ENCODE peak calls at places on chromosomes 4 and X, in eight cellular contexts. One of them, this sample, is unnamed.
A peak's percentile ranks its signal among the peaks of the same experiment; 100 is the strongest.

GRCh38 chr4:88178633-88179231 is 20.3 kb upstream of the ABCG2 start:
- DNase-seq in activated CD4-positive, CD25-positive, alpha-beta regulatory T cell treated with anti-CD3 and anti-CD28 coated beads, Interleukin-2, amount 50 U/mL, for 16 hours: no peak
- DNase-seq in tibial artery: no peak
- DNase-seq in A549: no peak
- DNase-seq in WTC11: no peak
- DNase-seq in NCI-H1105: no peak
- DNase-seq in heart left ventricle: no peak
- DNase-seq in left ventricle myocardium inferior: no peak
- DNase-seq in this sample: no peak

GRCh38 chrX:47217121-47217851 is 1.2 kb upstream of the CDK16 start:
- DNase-seq in activated CD4-positive, CD25-positive, alpha-beta regulatory T cell treated with anti-CD3 and anti-CD28 coated beads, Interleukin-2, amount 50 U/mL, for 16 hours: no peak
- DNase-seq in tibial artery: peak; percentile 29
- DNase-seq in A549: no peak
- DNase-seq in WTC11: no peak
- DNase-seq in NCI-H1105: no peak
- DNase-seq in heart left ventricle: peak; percentile 39
- DNase-seq in left ventricle myocardium inferior: peak; percentile 21
- DNase-seq in this sample: no peak

GRCh38 chr4:88286897-88287296 is 2.5 kb upstream of the PPM1K start:
- DNase-seq in activated CD4-positive, CD25-positive, alpha-beta regulatory T cell treated with anti-CD3 and anti-CD28 coated beads, Interleukin-2, amount 50 U/mL, for 16 hours: no peak
- DNase-seq in tibial artery: no peak
- DNase-seq in A549: no peak
- DNase-seq in WTC11: no peak
- DNase-seq in NCI-H1105: no peak
- DNase-seq in heart left ventricle: no peak
- DNase-seq in left ventricle myocardium inferior: no peak
- DNase-seq in this sample: no peak

GRCh38 chr4:38055566-38055965 is 95.4 kb downstream of the PTTG2 start:
- DNase-seq in activated CD4-positive, CD25-positive, alpha-beta regulatory T cell treated with anti-CD3 and anti-CD28 coated beads, Interleukin-2, amount 50 U/mL, for 16 hours: no peak
- DNase-seq in tibial artery: no peak
- DNase-seq in A549: no peak
- DNase-seq in WTC11: peak; percentile 30
- DNase-seq in NCI-H1105: no peak
- DNase-seq in heart left ventricle: no peak
- DNase-seq in left ventricle myocardium inferior: no peak
- DNase-seq in this sample: no peak

GRCh38 chrX:71998836-71999509 is 88.3 kb downstream of the NHSL2 start:
- DNase-seq in activated CD4-positive, CD25-positive, alpha-beta regulatory T cell treated with anti-CD3 and anti-CD28 coated beads, Interleukin-2, amount 50 U/mL, for 16 hours: no peak
- DNase-seq in tibial artery: peak; percentile 38
- DNase-seq in A549: peak; percentile 28
- DNase-seq in WTC11: no peak
- DNase-seq in NCI-H1105: peak; percentile 6
- DNase-seq in heart left ventricle: no peak
- DNase-seq in left ventricle myocardium inferior: no peak
- DNase-seq in this sample: no peak

GRCh38 chrX:40262641-40263560 is 165.1 kb upstream of the BCOR start:
- DNase-seq in activated CD4-positive, CD25-positive, alpha-beta regulatory T cell treated with anti-CD3 and anti-CD28 coated beads, Interleukin-2, amount 50 U/mL, for 16 hours: no peak
- DNase-seq in tibial artery: no peak
- DNase-seq in A549: peak; percentile 33
- DNase-seq in WTC11: no peak
- DNase-seq in NCI-H1105: no peak
- DNase-seq in heart left ventricle: peak; percentile 37
- DNase-seq in left ventricle myocardium inferior: no peak
- DNase-seq in this sample: no peak

GRCh38 chr4:143626134-143626859 is 74.2 kb downstream of the FREM3 start:
- DNase-seq in activated CD4-positive, CD25-positive, alpha-beta regulatory T cell treated with anti-CD3 and anti-CD28 coated beads, Interleukin-2, amount 50 U/mL, for 16 hours: no peak
- DNase-seq in tibial artery: peak; percentile 88
- DNase-seq in A549: no peak
- DNase-seq in WTC11: no peak
- DNase-seq in NCI-H1105: peak; percentile 0
- DNase-seq in heart left ventricle: peak; percentile 64
- DNase-seq in left ventricle myocardium inferior: peak; percentile 68
- DNase-seq in this sample: peak; percentile 83

GRCh38 chr4:24594887-24595286 is 10.5 kb upstream of the DHX15 start:
- DNase-seq in activated CD4-positive, CD25-positive, alpha-beta regulatory T cell treated with anti-CD3 and anti-CD28 coated beads, Interleukin-2, amount 50 U/mL, for 16 hours: no peak
- DNase-seq in tibial artery: no peak
- DNase-seq in A549: peak; percentile 85
- DNase-seq in WTC11: no peak
- DNase-seq in NCI-H1105: no peak
- DNase-seq in heart left ventricle: no peak
- DNase-seq in left ventricle myocardium inferior: no peak
- DNase-seq in this sample: no peak

GRCh38 chrX:113399501-113400192 is 559.0 kb upstream of the AMOT start:
- DNase-seq in activated CD4-positive, CD25-positive, alpha-beta regulatory T cell treated with anti-CD3 and anti-CD28 coated beads, Interleukin-2, amount 50 U/mL, for 16 hours: no peak
- DNase-seq in tibial artery: no peak
- DNase-seq in A549: no peak
- DNase-seq in WTC11: no peak
- DNase-seq in NCI-H1105: no peak
- DNase-seq in heart left ventricle: no peak
- DNase-seq in left ventricle myocardium inferior: no peak
- DNase-seq in this sample: no peak

GRCh38 chr4:60938621-60939020 is 261.5 kb upstream of the ADGRL3 start:
- DNase-seq in activated CD4-positive, CD25-positive, alpha-beta regulatory T cell treated with anti-CD3 and anti-CD28 coated beads, Interleukin-2, amount 50 U/mL, for 16 hours: no peak
- DNase-seq in tibial artery: no peak
- DNase-seq in A549: no peak
- DNase-seq in WTC11: no peak
- DNase-seq in NCI-H1105: no peak
- DNase-seq in heart left ventricle: no peak
- DNase-seq in left ventricle myocardium inferior: no peak
- DNase-seq in this sample: no peak

GRCh38 chr4:4666187-4666586 is 124.3 kb upstream of the STX18 start:
- DNase-seq in activated CD4-positive, CD25-positive, alpha-beta regulatory T cell treated with anti-CD3 and anti-CD28 coated beads, Interleukin-2, amount 50 U/mL, for 16 hours: no peak
- DNase-seq in tibial artery: no peak
- DNase-seq in A549: no peak
- DNase-seq in WTC11: no peak
- DNase-seq in NCI-H1105: no peak
- DNase-seq in heart left ventricle: no peak
- DNase-seq in left ventricle myocardium inferior: no peak
- DNase-seq in this sample: no peak

GRCh38 chrX:41781500-41781899 is 57.5 kb downstream of the GPR82 start:
- DNase-seq in activated CD4-positive, CD25-positive, alpha-beta regulatory T cell treated with anti-CD3 and anti-CD28 coated beads, Interleukin-2, amount 50 U/mL, for 16 hours: no peak
- DNase-seq in tibial artery: no peak
- DNase-seq in A549: peak; percentile 53
- DNase-seq in WTC11: no peak
- DNase-seq in NCI-H1105: peak; percentile 14
- DNase-seq in heart left ventricle: no peak
- DNase-seq in left ventricle myocardium inferior: no peak
- DNase-seq in this sample: no peak

GRCh38 chr4:77631276-77631675 is 25.7 kb downstream of the CXCL13 start:
- DNase-seq in activated CD4-positive, CD25-positive, alpha-beta regulatory T cell treated with anti-CD3 and anti-CD28 coated beads, Interleukin-2, amount 50 U/mL, for 16 hours: no peak
- DNase-seq in tibial artery: no peak
- DNase-seq in A549: no peak
- DNase-seq in WTC11: no peak
- DNase-seq in NCI-H1105: no peak
- DNase-seq in heart left ventricle: no peak
- DNase-seq in left ventricle myocardium inferior: no peak
- DNase-seq in this sample: no peak